ENCODE peak calls at places on chromosomes 12 and 14, in four cellular contexts. L is HepG2, G is H1, W is GM12878. N is an unnamed sample.
A peak's percentile ranks its signal among the peaks of the same experiment; 100 is the strongest.

GRCh38 chr12:6700646-6701051 is at the start of gene PIANP:
- DNase-seq in W (no peak), G (no peak), L (no peak), N (no peak)

GRCh38 chr14:30108975-30109700 is 181.5 kb upstream of the PRKD1 start:
- DNase-seq in L (no peak), G (no peak), W (no peak), N (no peak)

GRCh38 chr14:61836807-61837206 is 74.6 kb downstream of the SNAPC1 start:
- DNase-seq in W (no peak), G (no peak), L (no peak), N (no peak)

GRCh38 chr12:2578772-2579171 is 216.0 kb upstream of the FKBP4 start:
- DNase-seq in G (no peak), L (no peak), W (no peak), N (no peak)

GRCh38 chr14:76551906-76552305 is 176.0 kb downstream of the ESRRB start:
- DNase-seq in W (no peak), L (no peak), G (no peak), N (peak; percentile 78)

GRCh38 chr12:119990382-119990874 is 1.4 kb downstream of the BICDL1 start:
- DNase-seq in W (no peak), L (no peak), G (no peak), N (no peak)

GRCh38 chr12:13941258-13942249 is 39.8 kb downstream of the GRIN2B start:
- DNase-seq in W (no peak), G (peak; percentile 64), L (peak; percentile 76), N (peak; percentile 96)

GRCh38 chr14:75610839-75611238 is 32.4 kb downstream of the FLVCR2 start:
- DNase-seq in G (no peak), W (no peak), L (no peak), N (no peak)

GRCh38 chr12:121581681-121582439 is 1.0 kb upstream of the KDM2B start:
- DNase-seq in G (no peak), W (no peak), L (no peak), N (no peak)

GRCh38 chr14:94689985-94690400 is 77.8 kb downstream of the SERPINA3 start:
- DNase-seq in G (no peak), W (no peak), L (no peak), N (no peak)

DNA sequence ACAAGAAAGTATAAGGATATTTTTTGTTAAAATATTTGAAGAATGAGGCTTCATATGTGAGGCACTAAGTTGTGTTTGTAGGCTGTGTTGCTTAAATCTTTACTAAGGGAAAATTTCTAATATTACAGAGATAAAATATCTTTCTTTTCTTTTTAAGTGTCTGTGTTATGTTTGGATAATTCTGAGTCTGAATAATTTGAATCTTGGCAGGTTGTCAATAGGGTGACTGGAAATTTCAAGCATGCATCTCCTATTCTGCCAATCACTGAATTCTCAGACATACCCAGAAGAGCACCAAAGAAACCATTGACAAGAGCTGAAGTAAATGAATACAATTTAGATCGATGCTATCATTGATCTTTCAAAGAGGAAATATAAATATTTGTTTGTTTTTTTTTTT is 29.4 kb downstream of the TMPO start:
- DNase-seq in L (no peak), W (no peak), G (no peak), N (no peak)
- TF ChIP-seq SUZ12 in L (no peak), W (no peak), G (no peak), N (no peak)

GRCh38 chr14:92759679-92760523 is 11.5 kb upstream of the LGMN start:
- DNase-seq in G (no peak), L (no peak), W (peak; percentile 64), N (no peak)
- H3K9ac ChIP-seq in G (no peak overlapping the region), L (no peak overlapping the region), W (no peak overlapping the region), N (no peak overlapping the region)

GRCh38 chr14:65156568-65157366 is 54.5 kb upstream of the MAX start:
- DNase-seq in G (no peak), W (peak; percentile 45), L (no peak), N (no peak)
- TF ChIP-seq SUZ12 in G (no peak), W (no peak), L (no peak), N (no peak)

GRCh38 chr14:23114669-23115491 is 4.2 kb downstream of the CEBPE start:
- DNase-seq in G (no peak), L (peak; percentile 52), W (no peak), N (no peak)
- H3K9ac ChIP-seq in G (no peak overlapping the region), L (no peak overlapping the region), W (no peak overlapping the region), N (no peak overlapping the region)

GRCh38 chr14:103884854-103885253 is 37.5 kb upstream of the PPP1R13B start:
- DNase-seq in W (no peak), G (no peak), L (no peak), N (no peak)
- TF ChIP-seq SUZ12 in W (no peak), G (no peak), L (no peak), N (no peak)

GRCh38 chr12:63917864-63918742 is 73.6 kb downstream of the SRGAP1 start:
- DNase-seq in W (peak; percentile 41), G (no peak), L (peak; percentile 92), N (no peak)

GRCh38 chr12:63916561-63917476 is 72.3 kb downstream of the SRGAP1 start:
- DNase-seq in G (no peak), L (no peak), W (no peak), N (no peak)

GRCh38 chr12:63918788-63919300 is 74.3 kb downstream of the SRGAP1 start:
- DNase-seq in L (peak; percentile 88), W (no peak), G (no peak), N (no peak)

GRCh38 chr12:63915105-63915830 is 70.8 kb downstream of the SRGAP1 start:
- DNase-seq in W (no peak), G (no peak), L (no peak), N (no peak)

DNA sequence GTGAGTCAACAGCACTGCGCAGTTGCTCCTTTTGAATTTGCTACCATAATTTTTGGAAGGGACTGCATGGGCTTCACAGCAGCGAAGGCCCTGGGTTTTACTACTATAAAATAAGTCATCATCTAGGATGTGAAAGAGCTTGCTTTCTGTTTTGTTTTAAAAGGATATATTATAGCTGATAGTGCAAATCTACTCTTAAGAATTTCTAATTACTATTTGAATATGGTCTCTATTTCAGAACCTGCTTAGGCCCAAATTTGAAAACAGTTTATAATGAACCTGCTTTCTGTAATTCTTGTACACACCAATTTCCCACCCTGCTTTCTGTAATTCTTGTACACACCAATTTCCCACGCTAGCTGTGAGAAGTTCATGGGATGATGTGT is 73.0 kb downstream of the SRGAP1 start:
- DNase-seq in L (no peak), G (no peak), W (no peak), N (no peak)
- H3K9ac ChIP-seq in L (peak overlapping the region; percentile 20), G (no peak overlapping the region), W (no peak overlapping the region), N (no peak overlapping the region)

GRCh38 chr14:54347044-54347443 is 49.8 kb upstream of the CDKN3 start:
- DNase-seq in W (no peak), L (no peak), G (no peak), N (no peak)

GRCh38 chr14:54346257-54346656 is 50.5 kb upstream of the CDKN3 start:
- DNase-seq in W (no peak), L (no peak), G (no peak), N (no peak)

GRCh38 chr14:54342806-54343205 is 54.0 kb upstream of the CDKN3 start:
- DNase-seq in W (no peak), G (no peak), L (no peak), N (no peak)

GRCh38 chr14:54344445-54344844 is 52.4 kb upstream of the CDKN3 start:
- DNase-seq in L (no peak), W (no peak), G (no peak), N (no peak)

DNA sequence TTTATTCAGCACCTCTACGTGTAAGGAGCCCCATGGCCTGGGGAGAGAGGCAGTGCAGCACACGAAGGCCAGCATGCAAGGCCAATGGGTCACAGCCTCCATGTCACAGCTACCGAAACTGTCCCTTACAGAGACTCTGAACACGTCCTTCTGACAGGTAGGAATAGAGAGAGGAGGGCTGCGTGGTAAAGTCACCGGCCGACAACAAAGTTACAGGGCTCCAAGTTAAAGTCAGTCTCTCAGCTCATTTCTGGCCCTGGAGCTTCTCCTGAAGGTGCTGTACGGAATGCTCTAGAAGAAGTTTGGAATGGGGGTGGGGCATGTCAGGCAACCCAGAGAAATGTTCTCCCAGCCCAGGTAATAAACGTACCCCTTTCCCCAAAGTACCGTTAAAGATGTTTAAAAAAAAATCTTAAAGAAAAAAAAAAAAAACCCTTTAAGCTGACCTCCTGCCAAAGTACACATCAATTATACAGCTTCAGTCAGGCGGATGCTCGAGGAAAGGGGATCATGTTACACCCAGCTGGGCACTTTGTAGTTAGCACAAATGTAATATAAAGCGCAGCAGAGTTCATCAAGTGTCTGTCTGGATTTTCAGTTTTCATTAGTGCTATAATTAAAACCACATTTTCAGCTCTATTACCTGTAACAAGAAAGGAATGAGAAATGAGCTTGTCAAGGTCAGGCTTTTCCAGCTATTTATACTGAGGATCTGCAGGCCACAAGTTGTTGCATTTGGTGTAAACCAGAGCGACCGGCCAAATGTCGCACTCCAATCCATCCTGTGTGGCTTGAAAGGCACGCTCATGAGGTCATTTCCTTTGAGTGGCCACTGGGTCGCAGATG is 53.3 kb upstream of the CDKN3 start:
- DNase-seq in G (no peak), L (peak; percentile 34), W (no peak), N (no peak)
- TF ChIP-seq SUZ12 in G (no peak), L (no peak), W (no peak), N (no peak)

DNA sequence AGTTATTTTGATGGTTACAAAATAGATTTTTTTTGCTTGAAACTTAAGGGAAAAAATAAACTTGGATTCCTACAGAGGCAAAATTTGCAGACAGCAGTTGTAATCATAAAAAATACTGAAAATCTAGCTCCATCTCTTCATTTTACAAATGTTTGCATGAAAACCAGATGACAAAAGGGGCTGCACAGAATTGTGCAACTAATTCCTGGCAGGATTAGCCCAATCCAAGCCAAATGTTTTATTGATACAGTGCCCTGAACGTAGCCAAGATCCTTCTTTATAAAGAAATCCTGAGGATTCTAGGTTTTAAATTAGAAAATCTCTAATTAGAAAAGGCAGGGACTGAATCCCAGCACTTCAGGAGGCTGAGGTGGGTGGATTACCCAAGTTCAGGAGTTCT is 356.4 kb upstream of the SEL1L start:
- DNase-seq in L (no peak), W (no peak), G (no peak), N (no peak)
- H3K9ac ChIP-seq in L (no peak overlapping the region), W (no peak overlapping the region), G (no peak overlapping the region), N (no peak overlapping the region)

GRCh38 chr12:97292588-97292987 is 170.0 kb upstream of the RMST start:
- DNase-seq in G (no peak), W (no peak), L (no peak), N (no peak)

GRCh38 chr12:97283297-97283696 is 179.3 kb upstream of the RMST start:
- DNase-seq in L (no peak), W (no peak), G (no peak), N (peak; percentile 33)

DNA sequence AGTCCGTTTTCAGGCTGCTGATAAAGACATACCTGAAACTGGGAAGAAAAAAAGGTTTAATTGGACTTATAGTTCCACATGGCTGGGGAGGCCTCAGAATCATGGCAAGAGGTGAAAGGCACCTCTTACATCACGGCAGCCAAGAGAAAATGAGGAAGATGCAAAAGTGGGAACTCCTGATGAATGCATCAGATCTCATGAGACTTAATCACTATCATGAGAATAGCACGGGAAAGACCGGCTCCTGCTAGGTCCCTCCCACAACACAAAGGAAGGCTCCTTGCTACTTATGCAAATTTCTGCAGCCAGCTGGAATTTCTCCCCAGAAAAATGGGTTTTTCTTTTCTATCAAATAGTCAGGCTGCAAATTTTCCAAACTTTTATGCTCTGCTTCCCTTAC is 174.1 kb upstream of the RMST start:
- DNase-seq in L (no peak), W (no peak), G (no peak), N (no peak)
- TF ChIP-seq SUZ12 in L (no peak), W (no peak), G (no peak), N (no peak)